ENCODE peak calls at places on chromosome 18, in eight cellular contexts. X is IMR-90, V is NCI-H748 treated with DMSO at 0.1 percent for 48 hours, K is endothelial cell, O is prostate gland, U is NCI-H1417, B is coronary artery, N is Calu3. J is an unnamed sample.

GRCh38 chr18:74346206-74346605 is 30.6 kb downstream of the C18orf63 start:
- DNase-seq in X (no peak), V (no peak), K (no peak), O (no peak), U (no peak), B (no peak), N (no peak), J (no peak)

GRCh38 chr18:77304263-77304662 is 54.6 kb downstream of the GALR1 start:
- DNase-seq in X (no peak), V (no peak), K (no peak), O (no peak), U (no peak), B (no peak), N (no peak), J (no peak)

GRCh38 chr18:48300463-48300961 is 108.7 kb downstream of the ZBTB7C start:
- DNase-seq in X (no peak), V (no peak), K (no peak), O (no peak), U (peak), B (peak), N (no peak), J (peak)

GRCh38 chr18:21833619-21834300 is 93.2 kb downstream of the MIB1 start:
- DNase-seq in X (no peak), V (no peak), K (no peak), O (no peak), U (no peak), B (no peak), N (no peak), J (no peak)

GRCh38 chr18:36158261-36158867 is 28.7 kb downstream of the ELP2 start:
- DNase-seq in X (peak), V (no peak), K (no peak), O (no peak), U (no peak), B (no peak), N (no peak), J (no peak)

GRCh38 chr18:55588876-55589595 is 1.0 kb upstream of the TCF4 start:
- DNase-seq in X (peak), V (peak), K (no peak), O (no peak), U (peak), B (no peak), N (no peak), J (no peak)

GRCh38 chr18:59049726-59050660 is 89.7 kb upstream of the SEC11C start:
- DNase-seq in X (no peak), V (no peak), K (no peak), O (no peak), U (no peak), B (peak), N (no peak), J (peak)

GRCh38 chr18:63237911-63238710 is 81.5 kb downstream of the BCL2 start:
- DNase-seq in X (peak), V (no peak), K (no peak), O (peak), U (no peak), B (no peak), N (peak), J (no peak)

GRCh38 chr18:77679869-77680268 is 430.2 kb downstream of the GALR1 start:
- DNase-seq in X (no peak), V (no peak), K (no peak), O (no peak), U (peak), B (no peak), N (no peak), J (no peak)

GRCh38 chr18:73793386-73793785 is 354.2 kb downstream of the FBXO15 start:
- DNase-seq in X (peak), V (no peak), K (no peak), O (no peak), U (no peak), B (no peak), N (no peak), J (no peak)

GRCh38 chr18:11991021-11991770 is 9.9 kb downstream of the IMPA2 start:
- DNase-seq in X (no peak), V (no peak), K (no peak), O (no peak), U (no peak), B (no peak), N (no peak), J (peak)

GRCh38 chr18:44725300-44726096 is 44.8 kb downstream of the SETBP1 start:
- DNase-seq in X (peak), V (no peak), K (no peak), O (no peak), U (no peak), B (no peak), N (peak), J (peak)

GRCh38 chr18:76615065-76615733 is 120.2 kb upstream of the ZNF516 start:
- DNase-seq in X (peak), V (no peak), K (no peak), O (no peak), U (peak), B (no peak), N (no peak), J (no peak)

GRCh38 chr18:34866739-34867138 is 156.6 kb downstream of the DTNA start:
- DNase-seq in X (peak), V (no peak), K (no peak), O (no peak), U (peak), B (no peak), N (no peak), J (no peak)

GRCh38 chr18:47254341-47254939 is 3.0 kb upstream of the SKOR2 start:
- DNase-seq in X (peak), V (no peak), K (peak), O (no peak), U (no peak), B (no peak), N (peak), J (no peak)

GRCh38 chr18:79985172-79985571 is 3.2 kb downstream of the TXNL4A start:
- DNase-seq in X (no peak), V (no peak), K (no peak), O (no peak), U (no peak), B (no peak), N (no peak), J (no peak)

J was measured in spleen.